ENCODE peak calls at places on chromosomes 11 and 22, in five cellular contexts. N, U, D, X and V are unnamed samples.

GRCh38 chr11:75269896-75270295 is 29.3 kb downstream of the TPBGL start:
- DNase-seq in N (peak), D (no peak), X (peak), U (no peak), V (peak)

GRCh38 chr11:42234381-42235035 is 775.1 kb upstream of the LRRC4C start:
- DNase-seq in N (no peak), D (no peak), X (no peak), U (no peak), V (no peak)

GRCh38 chr22:46096706-46097230 is 53.6 kb upstream of the PPARA start:
- DNase-seq in X (no peak), U (no peak), N (no peak), D (no peak), V (no peak)

GRCh38 chr11:119461250-119461963 is 38.4 kb upstream of the THY1 start:
- DNase-seq in N (no peak), X (no peak), D (no peak), U (no peak), V (no peak)

GRCh38 chr11:68357568-68357967 is 45.2 kb downstream of the LRP5 start:
- DNase-seq in N (no peak), D (no peak), X (no peak), U (no peak), V (no peak)

GRCh38 chr11:58880166-58880565 is 35.7 kb upstream of the GLYATL2 start:
- DNase-seq in X (no peak), N (no peak), U (no peak), D (no peak), V (no peak)

GRCh38 chr11:19573666-19574065 is 139.0 kb upstream of the NAV2 start:
- DNase-seq in X (no peak), D (no peak), N (no peak), U (peak), V (no peak)

GRCh38 chr22:24335529-24335928 is 64.9 kb downstream of the SPECC1L start:
- DNase-seq in N (no peak), X (no peak), D (no peak), U (no peak), V (no peak)

GRCh38 chr22:32720924-32721323 is 80.6 kb upstream of the TIMP3 start:
- DNase-seq in X (no peak), D (no peak), N (no peak), U (peak), V (no peak)

GRCh38 chr11:3223932-3224729 is 5.5 kb upstream of the MRGPRG start:
- DNase-seq in N (peak), D (no peak), X (no peak), U (no peak), V (no peak)

GRCh38 chr11:35615911-35616900 is 2.1 kb upstream of the FJX1 start:
- DNase-seq in U (no peak), N (no peak), D (no peak), X (no peak), V (no peak)

GRCh38 chr11:27465629-27466028 is 7.0 kb downstream of the LGR4 start:
- DNase-seq in X (no peak), U (no peak), D (no peak), N (no peak), V (no peak)

GRCh38 chr11:64900263-64900678 is 16.7 kb downstream of the ATG2A start:
- DNase-seq in D (no peak), U (no peak), X (peak), N (no peak), V (no peak)
- H3K27ac ChIP-seq in D (no peak), U (no peak), X (no peak), N (no peak), V (no peak)

DNA sequence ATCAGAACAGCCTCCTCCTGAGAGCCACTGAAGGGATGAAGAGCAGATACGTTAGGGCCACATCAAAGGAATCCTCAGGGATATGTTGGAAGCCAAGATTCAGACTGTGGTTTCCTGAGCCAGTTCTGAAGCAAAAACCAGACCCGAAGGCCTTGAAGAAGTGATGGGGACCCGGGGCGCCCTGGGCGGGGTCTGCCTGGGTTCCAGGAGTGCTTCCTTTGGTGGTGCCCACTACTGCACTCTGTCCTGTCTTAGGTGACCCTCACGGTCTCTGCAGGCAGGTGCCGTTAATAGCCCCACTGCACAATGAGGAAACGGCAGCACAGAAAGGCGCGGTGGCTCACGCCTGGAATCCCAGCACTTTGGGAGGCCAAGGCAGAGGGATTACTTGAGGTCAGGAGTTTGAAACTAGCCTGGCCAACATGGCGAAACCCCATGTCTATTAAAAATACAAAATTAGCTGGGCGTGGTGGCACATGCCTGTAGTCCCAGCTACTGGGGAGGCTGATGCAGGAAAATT is 12.9 kb upstream of the SH3BP1 start:
- DNase-seq in N (no peak), D (no peak), X (no peak), U (no peak), V (no peak)
- H3K27ac ChIP-seq in N (peak), D (peak), X (no peak), U (peak), V (no peak)

DNA sequence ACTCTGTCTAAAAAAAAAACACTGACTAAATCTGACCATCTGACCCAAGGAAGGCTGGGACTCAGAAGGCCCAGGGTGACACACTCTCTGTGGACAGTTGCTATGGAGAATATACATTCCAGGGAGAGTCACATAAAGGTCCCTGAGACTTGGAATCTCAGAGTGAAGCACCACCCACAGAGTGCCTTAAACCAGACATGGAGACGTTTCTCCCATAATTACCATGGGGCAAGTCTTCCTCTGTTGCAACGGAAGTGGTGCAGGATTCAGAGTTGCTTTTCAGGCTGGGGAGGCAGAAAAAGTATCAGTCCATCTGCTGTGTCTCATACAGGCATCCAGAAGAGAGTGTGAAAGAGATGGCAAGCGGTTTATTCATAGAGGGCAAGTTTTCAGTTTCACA is 58.7 kb upstream of the SLN start:
- DNase-seq in U (no peak), X (no peak), D (no peak), N (no peak), V (no peak)
- H3K27ac ChIP-seq in U (no peak), X (no peak), D (no peak), N (no peak), V (no peak)

DNA sequence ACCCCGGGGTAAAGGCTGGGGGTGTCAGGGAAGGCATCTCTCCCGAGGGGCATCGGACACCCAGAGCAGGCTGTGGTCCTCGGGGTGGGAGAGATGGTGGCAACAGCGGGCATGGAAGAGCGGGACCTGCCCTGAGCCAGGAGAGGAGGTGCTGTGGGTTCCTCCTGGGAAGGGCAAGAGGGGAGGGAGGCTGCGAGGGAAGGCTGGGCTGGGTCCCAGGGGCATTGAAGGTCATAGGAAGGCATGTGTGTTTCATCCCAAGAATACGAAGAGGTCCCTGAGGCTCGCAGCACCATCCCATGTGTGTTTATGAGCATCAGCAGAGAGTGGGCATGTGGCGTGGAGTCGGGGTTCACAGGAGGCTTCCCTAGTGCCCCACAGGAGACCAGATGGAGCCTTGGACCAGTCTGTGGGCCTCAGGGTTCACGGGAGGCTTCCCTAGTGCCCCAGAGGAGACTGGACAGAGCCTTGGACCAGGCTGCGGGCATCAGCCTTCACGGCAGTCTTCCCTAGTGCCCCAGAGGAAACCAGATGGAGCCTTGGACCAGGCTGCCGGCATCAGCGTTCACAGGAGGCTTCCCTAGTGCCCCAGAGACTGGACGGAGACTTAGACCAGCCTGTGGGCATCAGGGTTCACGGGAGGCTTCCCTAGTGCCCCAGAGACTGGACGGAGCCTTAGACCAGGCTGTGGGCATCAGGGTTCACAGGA is 420.6 kb downstream of the BRD1 start:
- DNase-seq in N (no peak), U (no peak), D (no peak), X (no peak), V (no peak)
- H3K27ac ChIP-seq in N (no peak), U (no peak), D (no peak), X (no peak), V (no peak)

GRCh38 chr11:61536676-61537270 is 28.2 kb downstream of the LRRC10B start:
- DNase-seq in X (no peak), U (no peak), N (no peak), D (no peak), V (no peak)

GRCh38 chr11:61539009-61539408 is 30.5 kb downstream of the LRRC10B start:
- DNase-seq in D (no peak), X (no peak), N (no peak), U (peak), V (no peak)

GRCh38 chr11:61537326-61537725 is 28.8 kb downstream of the LRRC10B start:
- DNase-seq in D (no peak), N (no peak), X (no peak), U (no peak), V (no peak)

GRCh38 chr11:61539958-61540357 is 31.4 kb downstream of the LRRC10B start:
- DNase-seq in U (no peak), D (no peak), X (no peak), N (no peak), V (no peak)

GRCh38 chr11:61538636-61538961 is 30.1 kb downstream of the LRRC10B start:
- DNase-seq in N (no peak), U (no peak), X (no peak), D (no peak), V (no peak)
- H3K27ac ChIP-seq in N (no peak), U (no peak), X (no peak), D (no peak), V (no peak)

DNA sequence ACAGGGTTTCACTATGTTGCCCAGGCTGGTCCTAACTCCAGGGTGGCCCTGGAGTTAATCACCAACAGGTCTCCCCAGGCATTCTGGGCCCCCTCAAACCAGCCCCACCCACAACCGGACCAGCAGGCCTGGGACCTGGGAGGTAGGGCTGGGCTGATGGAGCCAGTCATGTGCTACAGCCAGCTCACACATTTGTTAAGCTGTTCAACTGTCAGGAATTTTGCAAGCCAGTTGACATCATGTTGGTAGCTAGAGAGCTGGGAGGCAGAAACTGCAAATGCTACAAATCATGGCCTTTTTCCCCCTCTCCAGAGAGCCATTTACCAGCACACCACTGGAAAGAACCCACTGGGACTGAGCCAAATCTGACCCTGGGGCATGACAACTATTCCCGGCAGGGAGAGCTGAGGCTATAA is 6.8 kb downstream of the ARHGAP1 start:
- DNase-seq in D (no peak), U (peak), X (no peak), N (peak), V (no peak)
- H3K27ac ChIP-seq in D (no peak), U (peak), X (peak), N (peak), V (no peak)